ENCODE peak calls at places on chromosomes 5 and 9, in six cellular contexts. Y is K562, V is IMR-90, W is H1, B is GM12878, I is HepG2. F is an unnamed sample. For H3K36me3, the result is how much of the 10 kb centered on the place peaks cover.

GRCh38 chr9:13942695-13943094 is 371.2 kb downstream of the NFIB start:
- DNase-seq in Y (no peak), V (peak), W (no peak), B (no peak), I (no peak), F (no peak)

GRCh38 chr9:112072721-112073553 is 102.2 kb downstream of the SUSD1 start:
- DNase-seq in Y (peak), V (peak), W (no peak), B (no peak), I (no peak), F (no peak)

GRCh38 chr5:172929371-172929838 is 29.8 kb upstream of the RPL26L1 start:
- DNase-seq in Y (no peak), V (peak), W (no peak), B (no peak), I (no peak), F (no peak)

GRCh38 chr5:137316346-137316736 is 182.8 kb downstream of the SPOCK1 start:
- DNase-seq in Y (no peak), V (peak), W (no peak), B (no peak), I (no peak), F (no peak)

GRCh38 chr9:111646417-111646816 is 15.0 kb upstream of the GNG10 start:
- DNase-seq in Y (no peak), V (no peak), W (no peak), B (no peak), I (no peak), F (no peak)

GRCh38 chr9:130421802-130422276 is 22.9 kb upstream of the ASS1 start:
- DNase-seq in Y (no peak), V (peak), W (no peak), B (no peak), I (no peak), F (peak)

GRCh38 chr9:105118646-105119045 is 125.8 kb upstream of the SLC44A1 start:
- DNase-seq in Y (no peak), V (no peak), W (no peak), B (no peak), I (no peak), F (no peak)

GRCh38 chr9:107243757-107244156 is 39.3 kb upstream of the RAD23B start:
- DNase-seq in Y (peak), V (peak), W (no peak), B (no peak), I (peak), F (no peak)

GRCh38 chr5:124980174-124980941 is 233.9 kb upstream of the ZNF608 start:
- DNase-seq in Y (no peak), V (no peak), W (peak), B (peak), I (no peak), F (peak)

GRCh38 chr9:12880406-12881016 is 105.7 kb downstream of the LURAP1L start:
- DNase-seq in Y (no peak), V (peak), W (no peak), B (no peak), I (no peak), F (peak)

DNA sequence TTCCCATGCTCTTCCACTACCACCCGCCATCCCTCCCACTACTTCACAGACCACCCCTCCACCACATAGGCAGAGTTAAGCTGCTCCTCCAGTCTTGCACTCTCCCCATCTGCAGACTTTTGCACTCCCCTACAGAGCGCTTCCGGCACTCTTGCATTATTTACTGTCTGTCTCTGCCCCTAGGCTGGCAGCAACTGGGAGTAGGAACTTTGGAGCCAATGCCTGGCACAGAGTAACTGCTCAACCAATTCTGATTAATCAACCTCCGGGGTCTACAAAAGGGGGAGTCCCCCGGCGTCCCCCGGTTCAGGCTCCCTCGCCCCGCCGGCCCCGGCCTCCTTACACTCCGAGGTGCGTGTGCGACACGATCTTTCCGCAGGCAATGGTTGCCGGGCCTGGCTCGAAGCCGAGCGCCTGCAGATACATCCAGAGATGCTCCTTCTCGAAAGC is 498 bp downstream of the HAUS6 start:
- DNase-seq in Y (peak), V (peak), W (no peak), B (no peak), I (peak), F (peak)
- TF ChIP-seq RFX5 in Y (no peak), V (no peak), W (no peak), B (no peak), I (no peak), F (no peak)

DNA sequence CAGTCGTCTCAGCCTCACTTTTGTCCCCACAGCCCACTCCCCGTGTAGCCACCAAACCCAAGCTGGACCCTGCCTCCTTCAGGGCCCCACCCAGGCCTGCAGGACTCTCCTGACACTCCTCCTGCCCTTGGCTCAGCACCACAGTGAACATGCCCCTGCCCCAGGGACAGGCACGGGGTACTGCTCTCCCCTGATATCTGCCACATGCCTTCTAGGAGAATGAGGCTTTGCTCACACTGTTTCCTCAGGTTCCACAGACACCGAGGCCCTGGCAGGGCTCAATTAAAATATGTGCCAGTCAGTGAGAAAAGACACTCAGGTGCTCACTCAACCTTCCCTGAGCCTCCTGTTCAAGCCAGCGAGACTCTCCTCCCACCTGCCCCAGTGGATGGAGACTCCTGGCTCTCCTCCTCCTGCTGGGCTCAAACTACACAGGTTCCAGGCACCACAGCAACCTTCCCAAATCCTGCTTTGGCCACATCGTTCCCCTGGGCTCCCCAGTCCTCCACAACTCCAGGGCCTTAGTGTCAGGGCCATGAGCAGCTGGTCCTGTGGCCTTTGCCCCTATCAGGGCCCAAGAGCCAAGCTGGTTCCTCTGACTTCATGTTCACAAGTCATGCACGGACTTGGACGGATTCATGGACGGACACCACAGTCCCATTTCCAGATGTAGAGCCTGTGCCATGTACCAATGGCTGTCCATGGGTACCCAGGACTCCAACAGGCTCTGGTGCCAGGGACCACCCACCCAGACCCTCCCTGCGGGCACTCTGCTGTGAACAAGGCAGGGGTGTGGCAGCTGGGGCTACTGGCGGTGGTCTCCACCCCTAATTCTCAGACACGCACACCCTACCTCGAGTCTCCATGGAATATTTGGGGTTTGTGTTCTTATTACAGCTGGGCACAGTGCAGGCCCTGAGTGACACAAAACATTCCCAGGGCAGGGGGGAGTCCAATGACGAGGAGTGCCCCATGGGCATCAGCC is 36.6 kb downstream of the BICD2 start:
- DNase-seq in Y (no peak), V (no peak), W (no peak), B (no peak), I (no peak), F (no peak)
- H3K36me3 ChIP-seq in Y (under half), V (under half), W (under half), B (under half), I (under half), F (under half)

DNA sequence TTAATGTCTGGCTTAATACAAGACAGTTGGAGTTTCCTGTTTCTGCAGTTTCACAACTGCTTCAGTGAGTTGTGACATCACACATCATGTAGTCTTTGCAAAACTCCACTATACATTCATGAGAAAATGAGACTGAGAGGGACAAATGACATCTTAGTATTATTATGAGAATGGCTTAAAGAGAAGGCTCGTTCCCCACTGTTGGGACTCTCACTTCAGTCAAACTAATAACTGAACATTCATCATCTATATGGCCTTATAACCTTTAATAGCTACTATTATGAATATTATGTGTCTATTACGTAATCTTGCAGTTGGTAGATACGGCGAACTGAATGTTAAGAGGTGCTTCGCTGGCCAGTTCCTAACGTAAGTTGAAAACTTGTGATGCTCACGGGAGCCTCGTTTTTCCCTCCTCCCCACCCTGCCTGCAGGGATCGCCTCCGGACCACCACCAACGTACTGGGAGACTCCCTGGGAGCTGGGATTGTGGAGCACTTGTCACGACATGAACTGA is 79.3 kb downstream of the SLC1A3 start:
- DNase-seq in Y (no peak), V (no peak), W (no peak), B (no peak), I (no peak), F (no peak)
- TF ChIP-seq RFX5 in Y (no peak), V (no peak), W (no peak), B (no peak), I (no peak), F (no peak)

DNA sequence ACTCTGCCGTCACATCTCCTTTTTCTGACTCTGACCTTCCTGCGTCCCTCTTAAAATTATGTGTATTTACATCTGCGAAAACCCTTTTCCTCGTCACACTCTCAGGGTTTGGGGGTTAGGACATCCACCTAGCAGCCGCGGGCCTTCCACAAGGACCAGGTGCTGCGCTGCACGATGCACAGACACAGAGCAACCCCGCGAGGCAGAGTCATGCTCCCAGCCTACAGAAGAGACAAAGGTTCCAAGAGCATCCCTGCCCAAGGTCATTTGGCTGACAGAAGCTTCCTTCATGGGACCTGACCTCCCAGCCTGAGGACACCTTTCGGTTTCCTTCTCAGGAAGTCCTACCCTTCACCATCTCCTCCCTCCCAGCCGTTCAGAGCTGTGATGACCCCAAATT is 118.6 kb upstream of the SARDH start:
- DNase-seq in Y (no peak), V (no peak), W (no peak), B (no peak), I (no peak), F (no peak)
- H3K36me3 ChIP-seq in Y (under half), V (under half), W (under half), B (under half), I (under half), F (under half)

DNA sequence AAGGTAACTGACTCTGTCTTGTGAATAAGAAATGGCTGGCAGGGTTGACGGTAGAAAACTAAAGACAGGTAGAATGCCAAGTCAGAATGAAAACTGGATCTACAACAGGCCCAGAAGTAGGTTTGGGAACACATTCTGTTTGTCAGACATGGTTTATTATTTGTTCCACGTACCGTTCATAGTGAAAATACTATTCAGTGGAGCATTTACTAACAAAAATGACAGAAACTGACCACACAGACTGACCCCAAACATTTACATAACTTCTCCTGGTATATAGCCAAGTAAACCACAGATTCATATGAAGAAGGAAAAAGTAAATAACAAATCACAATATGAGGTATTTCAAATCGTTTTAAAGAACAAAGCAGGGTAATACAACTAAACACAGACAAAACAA is 73.7 kb downstream of the SLC38A9 start:
- DNase-seq in Y (no peak), V (peak), W (no peak), B (no peak), I (no peak), F (no peak)
- TF ChIP-seq RFX5 in Y (no peak), V (no peak), W (no peak), B (no peak), I (no peak), F (no peak)

GRCh38 chr5:170280090-170280493 is 17.5 kb downstream of the LCP2 start:
- DNase-seq in Y (no peak), V (no peak), W (no peak), B (no peak), I (no peak), F (no peak)

GRCh38 chr5:170283296-170283695 is 14.3 kb downstream of the LCP2 start:
- DNase-seq in Y (no peak), V (no peak), W (no peak), B (no peak), I (no peak), F (no peak)

GRCh38 chr5:170277953-170278352 is 19.6 kb downstream of the LCP2 start:
- DNase-seq in Y (no peak), V (no peak), W (no peak), B (no peak), I (no peak), F (no peak)

GRCh38 chr5:170275376-170275994 is 22.1 kb downstream of the LCP2 start:
- DNase-seq in Y (no peak), V (no peak), W (no peak), B (no peak), I (no peak), F (no peak)

DNA sequence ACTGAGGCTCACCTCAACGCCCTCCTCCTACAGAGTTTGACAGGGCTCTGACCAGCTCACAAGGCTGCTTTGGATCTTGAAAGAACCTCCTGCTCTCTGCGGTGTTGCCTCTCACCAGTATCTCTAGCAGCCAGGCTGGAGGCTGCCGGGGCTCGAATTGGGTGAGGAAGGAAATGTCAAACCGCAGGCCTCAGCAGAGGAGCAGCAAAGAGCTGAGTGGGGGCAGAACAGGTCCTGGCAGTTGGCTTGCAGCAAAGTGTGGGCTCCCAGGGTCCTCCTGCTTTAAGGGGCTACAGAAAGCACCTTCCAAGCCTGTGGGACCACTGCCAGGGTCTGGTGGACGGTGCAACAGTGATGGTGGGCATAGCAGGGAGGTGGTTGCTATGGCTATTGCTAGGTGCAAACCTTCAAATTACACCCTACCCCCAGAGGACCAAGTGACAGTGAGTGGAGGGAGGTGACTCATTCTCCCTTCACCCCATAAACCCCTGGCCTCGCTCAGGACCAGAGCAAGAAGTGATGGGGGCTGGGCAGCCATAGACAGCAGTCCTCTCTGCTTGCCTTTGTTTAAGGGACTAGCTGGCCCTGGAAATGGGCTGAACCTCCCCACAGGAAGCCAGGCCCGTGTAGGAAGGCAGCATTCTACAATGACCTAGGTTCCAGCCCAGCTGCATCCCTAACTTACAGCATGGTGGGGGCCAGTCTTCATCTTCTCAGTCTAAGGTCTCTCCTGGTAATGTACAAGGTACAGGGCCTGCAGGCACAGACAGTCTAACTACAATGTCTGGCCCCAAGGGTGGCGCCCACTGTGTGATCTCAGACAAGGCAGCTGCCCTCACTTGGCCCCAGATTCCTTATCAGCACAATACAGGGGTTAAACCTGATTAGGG is 18.7 kb downstream of the LCP2 start:
- DNase-seq in Y (peak), V (no peak), W (no peak), B (peak), I (no peak), F (no peak)
- H3K36me3 ChIP-seq in Y (under half), V (under half), W (under half), B (under half), I (under half), F (under half)